ENCODE peak calls at places on chromosomes 16 and 17, in eight cellular contexts. I is astrocyte of the spinal cord, O is fibroblast of lung, Z is A549, K is ascending aorta, W is choroid plexus epithelial cell, C is kidney, D is GM12865. X is an unnamed sample.

GRCh38 chr17:66654341-66654740 is 180.6 kb upstream of the CACNG5 start:
- DNase-seq in I (no peak), K (no peak), O (peak), W (peak), C (no peak), D (no peak), Z (no peak), X (no peak)

GRCh38 chr17:47855737-47856136 is 4.8 kb upstream of the SP6 start:
- DNase-seq in O (no peak), K (no peak), I (no peak), C (no peak), W (no peak), D (no peak), Z (no peak), X (no peak)

GRCh38 chr16:26186221-26186620 is 494.5 kb downstream of the HS3ST4 start:
- DNase-seq in K (no peak), D (no peak), C (no peak), W (no peak), I (no peak), O (no peak), Z (no peak), X (no peak)

GRCh38 chr16:75620326-75621169 is 2.5 kb downstream of the ADAT1 start:
- DNase-seq in I (no peak), D (peak), W (no peak), O (no peak), C (no peak), Z (no peak), K (no peak), X (no peak)

GRCh38 chr16:27690604-27691003 is 140.7 kb downstream of the KATNIP start:
- DNase-seq in W (peak), I (peak), O (peak), Z (no peak), K (no peak), C (peak), D (peak), X (peak)

GRCh38 chr17:30520436-30520835 is 43.2 kb downstream of the GOSR1 start:
- DNase-seq in O (peak), Z (no peak), I (peak), K (no peak), C (no peak), W (peak), D (no peak), X (peak)

GRCh38 chr17:50817142-50817751 is 18.1 kb upstream of the WFIKKN2 start:
- DNase-seq in I (no peak), W (peak), D (peak), C (no peak), Z (peak), O (no peak), K (no peak), X (no peak)

GRCh38 chr17:66190738-66191606 is 961 bp downstream of the CEP112 start:
- DNase-seq in O (peak), Z (peak), K (no peak), C (no peak), D (no peak), W (peak), I (peak), X (peak)

GRCh38 chr17:28657756-28658155 is 4.0 kb downstream of the SDF2 start:
- DNase-seq in C (no peak), D (no peak), I (peak), W (peak), Z (no peak), K (no peak), O (peak), X (peak)

GRCh38 chr16:73196670-73197069 is 148.7 kb upstream of the ZFHX3 start:
- DNase-seq in K (no peak), W (peak), Z (peak), O (peak), C (no peak), D (peak), I (peak), X (peak)

GRCh38 chr16:84451781-84452180 is 52.7 kb downstream of the MEAK7 start:
- DNase-seq in O (no peak), C (no peak), I (no peak), K (no peak), W (no peak), D (no peak), Z (no peak), X (no peak)

GRCh38 chr17:31787857-31788570 is 71.0 kb downstream of the COPRS start:
- DNase-seq in C (no peak), O (peak), K (peak), D (no peak), W (peak), Z (no peak), I (peak), X (peak)

GRCh38 chr16:28140788-28141618 is 70.8 kb downstream of the XPO6 start:
- DNase-seq in O (no peak), I (no peak), D (peak), C (no peak), Z (no peak), K (no peak), W (no peak), X (no peak)

GRCh38 chr17:50269477-50270429 is 4.5 kb upstream of the TMEM92 start:
- DNase-seq in Z (peak), W (peak), K (no peak), O (peak), I (peak), C (peak), D (peak), X (peak)

GRCh38 chr17:900336-900735 is 79.2 kb downstream of the NXN start:
- DNase-seq in W (no peak), K (no peak), C (no peak), I (no peak), Z (no peak), O (no peak), D (no peak), X (no peak)

GRCh38 chr16:3095869-3096268 is 3.2 kb downstream of the ZSCAN10 start:
- DNase-seq in C (peak), W (no peak), Z (peak), K (no peak), I (no peak), D (peak), O (no peak), X (no peak)

GRCh38 chr16:11876306-11876705 is 25.0 kb upstream of the RSL1D1 start:
- DNase-seq in O (no peak), Z (no peak), I (no peak), W (no peak), C (no peak), K (no peak), D (no peak), X (no peak)

GRCh38 chr16:79612207-79612606 is 11.7 kb upstream of the MAF start:
- DNase-seq in Z (peak), C (no peak), I (peak), D (no peak), O (peak), W (peak), K (no peak), X (no peak)

GRCh38 chr16:22369221-22369811 is 5.1 kb downstream of the CDR2 start:
- DNase-seq in O (peak), I (peak), K (no peak), D (peak), Z (no peak), W (peak), C (no peak), X (peak)

GRCh38 chr17:82493517-82493840 is 26.1 kb upstream of the FOXK2 start:
- DNase-seq in W (no peak), O (peak), Z (peak), D (no peak), K (no peak), I (no peak), C (no peak), X (peak)

GRCh38 chr17:18225562-18226283 is at the start of gene LLGL1:
- DNase-seq in O (peak), W (peak), Z (no peak), K (no peak), D (no peak), I (peak), C (peak), X (no peak)

GRCh38 chr16:56426585-56426984 is 1.2 kb upstream of the AMFR start:
- DNase-seq in D (no peak), Z (no peak), C (no peak), O (no peak), I (no peak), K (no peak), W (no peak), X (no peak)

GRCh38 chr16:12455287-12455798 is 348.3 kb downstream of the CPPED1 start:
- DNase-seq in K (no peak), W (peak), O (peak), I (peak), D (peak), C (peak), Z (peak), X (peak)

GRCh38 chr16:79598341-79599181 is 2.0 kb downstream of the MAF start:
- DNase-seq in W (peak), Z (peak), O (peak), C (peak), I (peak), K (no peak), D (peak), X (no peak)

GRCh38 chr16:82761858-82762257 is 135.1 kb downstream of the CDH13 start:
- DNase-seq in C (no peak), I (peak), W (peak), O (peak), D (no peak), Z (no peak), K (no peak), X (no peak)

GRCh38 chr17:81599719-81600486 is 37.0 kb downstream of the NPLOC4 start:
- DNase-seq in D (no peak), Z (no peak), C (peak), O (peak), I (peak), K (no peak), W (peak), X (peak)

GRCh38 chr16:19753815-19754643 is 36.0 kb downstream of the IQCK start:
- DNase-seq in Z (peak), C (no peak), K (no peak), O (peak), W (peak), D (no peak), I (peak), X (peak)

GRCh38 chr16:86428729-86429472 is 81.4 kb upstream of the FOXF1 start:
- DNase-seq in I (no peak), W (peak), O (no peak), D (no peak), K (no peak), C (peak), Z (no peak), X (no peak)

GRCh38 chr17:82228278-82228841 is 482 bp upstream of the SLC16A3 start:
- DNase-seq in Z (no peak), K (no peak), D (peak), W (no peak), C (peak), I (no peak), O (no peak), X (no peak)

GRCh38 chr17:17362531-17362930 is 59.4 kb downstream of the NT5M start:
- DNase-seq in C (peak), W (no peak), K (no peak), D (no peak), O (no peak), Z (no peak), I (no peak), X (no peak)

GRCh38 chr17:8857919-8858318 is 9.6 kb downstream of the PIK3R6 start:
- DNase-seq in K (no peak), W (peak), D (peak), C (no peak), I (peak), O (peak), Z (no peak), X (no peak)

GRCh38 chr17:80447790-80448189 is 28.6 kb downstream of the NPTX1 start:
- DNase-seq in Z (no peak), W (no peak), K (no peak), D (no peak), O (no peak), C (no peak), I (no peak), X (no peak)

GRCh38 chr17:21512307-21513011 is 136.3 kb downstream of the KCNJ12 start:
- DNase-seq in Z (peak), D (no peak), W (no peak), K (no peak), O (no peak), I (no peak), C (no peak), X (no peak)

GRCh38 chr17:49315974-49316570 is 46.0 kb downstream of the ZNF652 start:
- DNase-seq in D (peak), K (no peak), I (peak), Z (no peak), O (peak), W (no peak), C (no peak), X (peak)

GRCh38 chr16:54430491-54431030 is 144.0 kb upstream of the IRX3 start:
- DNase-seq in W (peak), I (no peak), K (no peak), Z (no peak), O (peak), C (no peak), D (no peak), X (peak)

GRCh38 chr17:17877548-17878358 is 41.0 kb upstream of the SREBF1 start:
- DNase-seq in I (peak), O (peak), W (peak), K (peak), D (no peak), C (peak), Z (no peak), X (peak)

GRCh38 chr16:25855818-25856217 is 164.1 kb downstream of the HS3ST4 start:
- DNase-seq in K (no peak), D (no peak), W (no peak), Z (no peak), C (no peak), I (no peak), O (no peak), X (no peak)

GRCh38 chr17:78890111-78890897 is 12.7 kb downstream of the CEP295NL start:
- DNase-seq in O (no peak), W (no peak), C (peak), K (peak), I (no peak), D (peak), Z (no peak), X (no peak)

GRCh38 chr16:8914098-8914497 is 31.9 kb downstream of the LITAFD start:
- DNase-seq in K (no peak), I (no peak), W (no peak), C (no peak), Z (no peak), D (no peak), O (no peak), X (no peak)

GRCh38 chr16:71931599-71931998 is 36.3 kb downstream of the IST1 start:
- DNase-seq in O (no peak), Z (no peak), C (no peak), D (no peak), K (no peak), I (no peak), W (no peak), X (no peak)
- TF ChIP-seq CTCF in O (no peak), Z (no peak), C (no peak), D (no peak), K (no peak), I (no peak), W (no peak), X (no peak)

DNA sequence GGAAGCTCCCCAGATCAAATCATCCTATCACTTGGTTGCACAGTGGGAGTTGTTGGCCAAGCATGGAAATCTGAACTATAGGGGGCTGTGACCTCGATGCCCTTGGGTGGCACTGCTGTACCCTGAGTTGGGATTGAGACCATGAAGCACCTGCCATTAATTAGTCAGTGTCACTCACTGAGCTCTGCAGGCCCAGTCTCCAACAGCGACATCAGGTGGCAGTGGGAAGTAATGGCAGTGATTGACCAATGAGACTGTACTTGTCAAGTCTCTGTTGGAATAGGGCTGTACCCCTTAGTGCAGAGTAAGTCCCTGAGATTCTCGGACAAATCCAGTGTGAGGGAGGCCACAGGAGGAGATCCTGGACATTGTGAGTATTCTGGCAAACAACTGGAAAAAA is 118.0 kb upstream of the RPL38 start:
- DNase-seq in D (peak), K (no peak), W (peak), C (no peak), Z (no peak), I (no peak), O (no peak), X (no peak)
- TF ChIP-seq CTCF in D (peak), K (no peak), W (peak), C (no peak), Z (no peak), I (peak), O (peak), X (peak)

DNA sequence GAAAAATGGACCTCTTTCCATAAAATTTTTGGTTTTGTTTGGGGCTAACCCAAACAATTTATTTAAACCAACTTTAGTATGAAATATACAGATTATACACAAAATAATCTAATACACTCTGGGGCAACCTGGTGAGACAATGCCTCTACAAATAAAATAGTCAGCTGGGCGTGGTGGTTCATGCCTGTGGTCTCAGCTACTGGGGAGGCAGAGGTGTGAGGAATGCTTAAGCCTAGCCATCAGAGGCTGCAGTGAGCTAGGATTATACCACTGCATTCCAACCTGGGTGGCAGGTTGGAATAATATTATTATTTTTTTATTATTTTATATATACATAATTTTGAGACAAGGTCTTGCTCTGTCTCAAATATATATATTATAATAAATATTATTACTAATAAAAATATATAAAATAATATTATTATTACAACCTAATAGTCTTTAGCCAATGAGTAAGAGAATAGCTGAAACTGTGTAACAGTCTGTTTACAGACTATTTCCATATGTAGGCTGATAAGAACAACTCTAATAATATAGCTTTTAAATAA is 50.5 kb downstream of the GLG1 start:
- DNase-seq in W (peak), K (no peak), Z (no peak), I (peak), C (no peak), O (peak), D (no peak), X (peak)
- TF ChIP-seq CTCF in W (no peak), K (no peak), Z (no peak), I (no peak), C (no peak), O (no peak), D (no peak), X (no peak)

GRCh38 chr17:41682611-41683010 is 6.1 kb upstream of the EIF1 start:
- DNase-seq in I (no peak), C (no peak), K (no peak), O (no peak), D (no peak), Z (no peak), W (no peak), X (no peak)
- TF ChIP-seq CTCF in I (no peak), C (no peak), K (no peak), O (no peak), D (no peak), Z (no peak), W (no peak), X (no peak)

GRCh38 chr16:66913711-66914110 is 5.0 kb downstream of the CDH16 start:
- DNase-seq in C (no peak), I (no peak), K (no peak), D (no peak), O (no peak), Z (no peak), W (no peak), X (no peak)

GRCh38 chr16:66915041-66915440 is 3.6 kb downstream of the CDH16 start:
- DNase-seq in D (no peak), K (no peak), Z (no peak), C (peak), W (no peak), O (no peak), I (no peak), X (no peak)

GRCh38 chr16:66911801-66912200 is 6.9 kb downstream of the CDH16 start:
- DNase-seq in D (no peak), W (no peak), Z (no peak), I (no peak), O (no peak), K (no peak), C (peak), X (no peak)

GRCh38 chr16:66914541-66914940 is 4.1 kb downstream of the CDH16 start:
- DNase-seq in Z (no peak), I (no peak), K (no peak), C (no peak), D (no peak), W (no peak), O (no peak), X (no peak)

GRCh38 chr16:66913081-66913480 is 5.6 kb downstream of the CDH16 start:
- DNase-seq in C (peak), I (no peak), Z (no peak), W (no peak), K (no peak), D (no peak), O (no peak), X (no peak)
- TF ChIP-seq CTCF in C (no peak), I (no peak), Z (no peak), W (no peak), K (no peak), D (no peak), O (no peak), X (no peak)

DNA sequence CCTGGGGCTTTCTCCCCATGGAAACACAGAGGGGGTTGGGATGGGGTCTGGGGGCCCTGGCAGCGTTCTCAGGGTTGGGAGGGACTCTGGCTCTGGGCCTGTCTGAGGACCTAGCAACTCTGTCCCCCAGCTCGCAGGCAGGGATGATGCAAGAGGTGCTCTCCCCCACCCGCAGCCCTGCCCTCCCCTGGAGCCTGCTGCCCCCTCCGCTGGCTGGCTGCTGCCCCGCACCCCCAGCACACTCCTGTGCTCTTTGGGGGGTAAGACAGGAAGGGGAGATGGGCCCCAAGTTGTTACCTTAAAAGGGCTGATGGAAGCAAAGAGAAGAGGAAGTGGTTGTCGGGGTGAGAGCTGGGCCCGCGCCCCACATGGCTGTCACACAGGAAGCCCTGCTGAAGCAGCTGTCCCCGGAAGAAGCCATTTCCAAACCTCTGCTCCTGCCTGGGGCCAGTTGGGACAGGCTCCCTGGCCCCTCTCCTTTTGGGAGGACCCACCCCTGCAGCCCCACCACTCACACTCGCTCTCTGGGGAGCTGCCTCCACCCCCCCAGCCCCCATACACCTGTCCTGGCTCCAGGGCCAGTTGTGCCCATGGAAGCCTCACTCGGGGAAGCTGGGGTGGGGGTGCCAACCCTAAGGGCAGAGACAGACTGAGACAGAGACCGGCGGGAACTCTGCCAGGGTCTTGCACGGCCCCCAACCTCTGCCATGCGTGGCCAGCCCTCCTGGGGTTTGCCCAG is 2.5 kb downstream of the CORO1A start:
- DNase-seq in W (no peak), I (no peak), K (no peak), D (peak), C (peak), O (no peak), Z (no peak), X (no peak)
- TF ChIP-seq CTCF in W (no peak), I (no peak), K (no peak), D (no peak), C (no peak), O (no peak), Z (no peak), X (no peak)

DNA sequence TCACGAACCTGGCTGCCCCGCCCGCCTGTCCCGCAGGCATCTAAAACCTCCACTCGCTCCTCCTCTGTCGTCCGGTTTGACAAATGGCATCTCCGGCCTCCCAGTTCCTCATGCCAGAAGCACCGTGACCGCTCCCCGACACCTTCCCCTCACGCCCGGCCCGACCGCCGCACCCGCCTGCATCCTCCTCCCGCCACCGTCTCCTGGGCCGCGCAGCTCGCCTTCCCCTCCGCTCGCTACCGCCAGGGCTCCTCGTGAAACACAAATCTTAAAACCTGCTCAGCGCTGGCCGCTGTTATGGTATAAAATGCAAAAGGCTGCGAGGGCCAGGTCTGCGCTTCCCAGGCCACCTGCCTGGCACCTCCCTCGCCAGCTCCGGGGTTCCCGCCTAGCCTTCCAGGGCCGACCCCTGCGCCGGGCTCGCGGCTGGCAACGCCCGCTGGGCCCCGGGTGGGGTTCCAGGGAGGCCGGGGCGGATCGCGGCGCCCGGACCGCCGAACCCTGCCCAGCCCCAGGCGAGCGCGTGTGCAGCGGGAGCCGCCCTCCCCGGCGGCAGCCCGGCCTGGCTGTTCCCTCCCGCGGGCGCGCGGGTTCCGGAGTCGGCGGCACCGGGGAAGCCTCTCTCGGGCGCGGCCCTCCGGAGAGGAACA is 488 bp downstream of the SPSB3 start:
- DNase-seq in D (peak), O (peak), K (no peak), W (peak), I (no peak), C (peak), Z (peak), X (no peak)
- TF ChIP-seq CTCF in D (peak), O (peak), K (no peak), W (peak), I (no peak), C (no peak), Z (no peak), X (peak)

X was measured in HFFc6.